ENCODE peak calls at places on chromosomes 3 and 15, in six cellular contexts. H, R, C, Q, B and K are unnamed samples.

GRCh38 chr3:148175215-148175614 is 522.5 kb upstream of the AGTR1 start:
- DNase-seq in H (peak), R (no peak), Q (no peak), B (peak), C (no peak), K (no peak)

GRCh38 chr3:33372218-33373081 is 67.8 kb downstream of the UBP1 start:
- DNase-seq in Q (peak), C (peak), R (peak), B (peak), H (peak), K (no peak)

GRCh38 chr15:37100109-37100873 is at the start of gene MEIS2:
- DNase-seq in B (peak), Q (peak), H (peak), C (peak), R (peak), K (peak)

GRCh38 chr3:185677146-185677829 is 91.2 kb downstream of the SENP2 start:
- DNase-seq in C (peak), B (peak), Q (peak), H (peak), R (peak), K (peak)

GRCh38 chr3:174857301-174857700 is 1.8 kb upstream of the NAALADL2 start:
- DNase-seq in Q (no peak), C (no peak), H (no peak), R (no peak), B (no peak), K (no peak)

GRCh38 chr3:47163023-47163989 is 607 bp downstream of the SETD2 start:
- DNase-seq in C (peak), B (peak), R (no peak), H (peak), Q (peak), K (no peak)

GRCh38 chr15:48244923-48245322 is 38.8 kb downstream of the SLC12A1 start:
- DNase-seq in C (no peak), H (peak), R (no peak), B (peak), Q (peak), K (no peak)

GRCh38 chr3:171417813-171418212 is 42.4 kb downstream of the TNIK start:
- DNase-seq in C (no peak), B (peak), H (peak), Q (peak), R (no peak), K (peak)

GRCh38 chr15:48553559-48553958 is 92.0 kb downstream of the FBN1 start:
- DNase-seq in B (peak), R (no peak), H (peak), Q (no peak), C (no peak), K (no peak)

GRCh38 chr3:100400424-100400781 is 486 bp downstream of the TOMM70 start:
- DNase-seq in R (no peak), H (no peak), C (peak), Q (peak), B (no peak), K (no peak)

GRCh38 chr15:69908060-69908459 is 189.7 kb downstream of the TLE3 start:
- DNase-seq in C (no peak), B (no peak), H (no peak), R (no peak), Q (no peak), K (no peak)

GRCh38 chr15:100667405-100668320 is 65.3 kb downstream of the ASB7 start:
- DNase-seq in B (peak), Q (no peak), R (no peak), C (no peak), H (no peak), K (no peak)

GRCh38 chr15:88396382-88396781 is 70.8 kb downstream of the MRPL46 start:
- DNase-seq in R (no peak), B (no peak), H (no peak), C (no peak), Q (no peak), K (no peak)

GRCh38 chr15:55954862-55955605 is 38.4 kb downstream of the NEDD4 start:
- DNase-seq in R (no peak), C (no peak), Q (no peak), H (no peak), B (no peak), K (no peak)

GRCh38 chr3:162492446-162493081 is 996.0 kb downstream of the OTOL1 start:
- DNase-seq in R (peak), Q (peak), C (no peak), B (peak), H (peak), K (no peak)

GRCh38 chr3:12044860-12045259 is 40.7 kb downstream of the SYN2 start:
- DNase-seq in Q (no peak), H (no peak), B (no peak), R (no peak), C (no peak), K (no peak)

GRCh38 chr15:73838795-73839565 is 34.4 kb upstream of the TBC1D21 start:
- DNase-seq in B (no peak), H (no peak), R (no peak), Q (no peak), C (no peak), K (no peak)

GRCh38 chr15:36701336-36701735 is 121.9 kb downstream of the CDIN1 start:
- DNase-seq in C (no peak), Q (no peak), B (no peak), H (no peak), R (no peak), K (no peak)

GRCh38 chr3:141261472-141262171 is 30.0 kb downstream of the PXYLP1 start:
- DNase-seq in H (no peak), B (no peak), C (no peak), R (no peak), Q (no peak), K (no peak)

GRCh38 chr3:46615050-46615449 is 2.7 kb downstream of the FAM240A start:
- DNase-seq in B (no peak), R (no peak), H (no peak), Q (no peak), C (no peak), K (no peak)

GRCh38 chr15:89299896-89300295 is 34.7 kb downstream of the POLG start:
- DNase-seq in Q (peak), H (peak), B (peak), R (no peak), C (peak), K (peak)

GRCh38 chr3:148102156-148102555 is 595.5 kb upstream of the AGTR1 start:
- DNase-seq in Q (no peak), R (no peak), B (peak), H (no peak), C (no peak), K (no peak)

GRCh38 chr15:92226020-92226612 is 167.6 kb upstream of the ST8SIA2 start:
- DNase-seq in C (peak), H (peak), Q (peak), R (no peak), B (peak), K (no peak)

GRCh38 chr3:142588708-142589107 is 7.5 kb upstream of the PLS1 start:
- DNase-seq in Q (no peak), H (no peak), R (no peak), B (no peak), C (no peak), K (no peak)

GRCh38 chr3:25448750-25449684 is 21.0 kb downstream of the RARB start:
- DNase-seq in C (peak), Q (peak), H (peak), R (no peak), B (peak), K (no peak)

GRCh38 chr3:66991478-66991877 is 6.6 kb upstream of the KBTBD8 start:
- DNase-seq in C (no peak), Q (peak), H (peak), B (peak), R (no peak), K (peak)

GRCh38 chr3:182183716-182184430 is 472.1 kb downstream of the SOX2 start:
- DNase-seq in R (no peak), B (no peak), Q (peak), C (no peak), H (no peak), K (no peak)

GRCh38 chr3:37923576-37923926 is 61.9 kb downstream of the CTDSPL start:
- DNase-seq in R (no peak), H (no peak), Q (no peak), B (no peak), C (no peak), K (no peak)

GRCh38 chr15:74723754-74724334 is 1.5 kb downstream of the CYP1A1 start:
- DNase-seq in Q (peak), H (peak), B (peak), C (peak), R (peak), K (no peak)

GRCh38 chr3:58899159-58899952 is 150.5 kb downstream of the CFAP20DC start:
- DNase-seq in C (peak), H (peak), B (peak), R (no peak), Q (peak), K (peak)

GRCh38 chr15:74866090-74866489 is 7.1 kb downstream of the SCAMP2 start:
- DNase-seq in R (peak), H (peak), B (peak), Q (peak), C (no peak), K (no peak)

GRCh38 chr3:122562923-122563716 is 980 bp downstream of the PARP9 start:
- DNase-seq in R (no peak), B (peak), Q (no peak), C (no peak), H (no peak), K (no peak)

GRCh38 chr3:46845860-46846623 is 17.2 kb downstream of the MYL3 start:
- DNase-seq in H (peak), B (peak), C (peak), Q (peak), R (no peak), K (no peak)

GRCh38 chr3:123883656-123884257 is 375 bp downstream of the MYLK start:
- DNase-seq in B (no peak), C (peak), Q (no peak), H (no peak), R (peak), K (no peak)
- H3K4me3 ChIP-seq in B (peak), C (peak), Q (peak), H (peak), R (peak), K (peak)

GRCh38 chr15:98308117-98308516 is 340.2 kb upstream of the IGF1R start:
- DNase-seq in C (no peak), R (no peak), Q (no peak), H (no peak), B (no peak), K (no peak)
- TF ChIP-seq CTCF in C (no peak), R (no peak), Q (no peak), H (no peak), B (no peak), K (peak)

GRCh38 chr15:68842958-68843357 is 22.3 kb upstream of the ANP32A start:
- DNase-seq in R (no peak), B (no peak), Q (no peak), C (no peak), H (no peak), K (no peak)

GRCh38 chr15:68846851-68847439 is 26.2 kb upstream of the ANP32A start:
- DNase-seq in Q (peak), R (no peak), C (no peak), B (no peak), H (no peak), K (no peak)

GRCh38 chr15:68849477-68849876 is 28.8 kb upstream of the ANP32A start:
- DNase-seq in C (peak), H (no peak), B (no peak), R (no peak), Q (no peak), K (no peak)

GRCh38 chr15:68844856-68845550 is 24.3 kb upstream of the ANP32A start:
- DNase-seq in B (no peak), Q (no peak), R (no peak), H (no peak), C (no peak), K (no peak)

GRCh38 chr15:68843425-68844311 is 23.0 kb upstream of the ANP32A start:
- DNase-seq in R (no peak), C (peak), H (peak), B (peak), Q (peak), K (no peak)
- H3K4me3 ChIP-seq in R (peak), C (peak), H (peak), B (no peak), Q (peak), K (peak)

GRCh38 chr15:97082835-97083234 is 752.3 kb downstream of the NR2F2 start:
- DNase-seq in H (no peak), Q (no peak), B (no peak), C (no peak), R (no peak), K (no peak)
- TF ChIP-seq CTCF in H (no peak), Q (no peak), B (no peak), C (no peak), R (no peak), K (no peak)

GRCh38 chr3:16176391-16177030 is 2.0 kb downstream of the GALNT15 start:
- DNase-seq in C (no peak), R (no peak), Q (no peak), B (peak), H (no peak), K (no peak)
- H3K4me3 ChIP-seq in C (no peak), R (no peak), Q (no peak), B (peak), H (peak), K (no peak)

DNA sequence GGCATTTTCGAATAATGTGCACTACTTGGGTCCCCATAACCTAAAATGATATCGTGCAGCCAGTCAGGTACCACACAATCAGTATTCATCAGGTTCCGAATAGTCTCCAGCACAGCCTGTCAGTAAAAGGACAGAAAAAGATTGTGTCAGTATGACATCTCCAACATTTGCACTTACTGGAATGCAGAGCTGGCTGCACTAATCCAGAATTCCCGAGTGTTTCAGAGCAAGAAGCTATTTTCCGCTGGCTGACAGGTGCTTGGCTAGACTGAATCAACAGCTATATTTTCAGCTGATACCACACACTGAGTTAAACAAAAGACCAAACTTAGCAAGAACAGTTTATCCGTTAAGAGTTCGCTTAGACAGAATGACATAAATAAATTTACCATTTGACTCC is 68.8 kb downstream of the AQR start:
- DNase-seq in H (no peak), B (no peak), R (no peak), C (peak), Q (no peak), K (no peak)
- TF ChIP-seq CTCF in H (no peak), B (no peak), R (no peak), C (no peak), Q (no peak), K (no peak)

DNA sequence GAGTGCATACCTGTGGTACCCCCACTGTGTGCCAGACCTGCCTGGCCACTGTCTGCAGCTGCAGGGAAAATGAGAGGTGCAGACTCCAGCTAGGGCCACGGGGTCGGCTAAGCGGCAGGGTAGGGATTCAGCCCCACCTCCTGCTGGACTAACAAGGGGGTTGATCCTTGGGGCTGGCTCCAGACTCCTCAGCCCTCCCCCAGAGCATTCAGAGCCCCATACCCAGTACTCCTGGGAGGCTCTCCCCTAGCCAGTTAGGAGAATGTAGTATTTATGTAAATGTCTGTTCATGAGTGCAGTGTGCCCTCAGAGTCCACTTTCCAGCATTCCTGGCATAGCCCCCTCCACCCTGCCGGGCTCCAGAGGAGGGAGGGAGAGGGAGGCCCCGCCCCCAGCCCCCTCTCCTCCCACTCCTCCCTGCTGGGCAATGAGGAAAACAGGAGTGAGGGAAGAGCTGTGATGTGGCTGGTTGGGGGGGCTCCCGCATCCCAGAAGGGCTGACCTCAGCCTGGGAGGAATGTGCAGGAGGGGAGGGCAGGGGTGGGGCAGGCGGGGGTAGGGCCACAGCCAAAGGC is 4.5 kb upstream of the SEMA3B start:
- DNase-seq in R (peak), Q (peak), H (peak), B (peak), C (peak), K (peak)
- H3K4me3 ChIP-seq in R (no peak), Q (no peak), H (no peak), B (no peak), C (no peak), K (no peak)